ENCODE peak calls at places on chromosomes 4 and X, in four cellular contexts. Q, I, T and F are unnamed samples.

GRCh38 chr4:168585168-168586091 is 88.6 kb downstream of the PALLD start:
- DNase-seq in Q (peak; percentile 82), I (peak; percentile 78), T (peak; percentile 71), F (peak; percentile 86)

GRCh38 chr4:7391637-7392437 is 42.9 kb downstream of the PSAPL1 start:
- DNase-seq in Q (no peak), I (no peak), T (no peak), F (no peak)

GRCh38 chr4:163332526-163333405 is at the start of gene NPY1R:
- DNase-seq in Q (peak; percentile 78), I (peak; percentile 48), T (peak; percentile 84), F (peak; percentile 91)

GRCh38 chr4:11228575-11228974 is 200.1 kb downstream of the HS3ST1 start:
- DNase-seq in Q (no peak), I (no peak), T (no peak), F (no peak)

GRCh38 chr4:70577220-70577927 is 14.7 kb upstream of the AMBN start:
- DNase-seq in Q (no peak), I (no peak), T (no peak), F (no peak)

GRCh38 chr4:142435599-142436235 is 410.4 kb downstream of the INPP4B start:
- DNase-seq in Q (peak; percentile 50), I (no peak), T (no peak), F (no peak)

GRCh38 chrX:9379697-9380551 is 84.9 kb upstream of the TBL1X start:
- DNase-seq in Q (no peak), I (no peak), T (no peak), F (no peak)

GRCh38 chrX:105323951-105324350 is 103.5 kb upstream of the TEX13A start:
- DNase-seq in Q (no peak), I (no peak), T (no peak), F (no peak)

GRCh38 chr4:188037003-188037713 is 41.6 kb downstream of the ZFP42 start:
- DNase-seq in Q (no peak), I (no peak), T (peak; percentile 81), F (no peak)

GRCh38 chr4:162682651-162683050 is 484.0 kb downstream of the NAF1 start:
- DNase-seq in Q (no peak), I (no peak), T (no peak), F (no peak)

GRCh38 chr4:26573389-26573794 is 10.5 kb upstream of the TBC1D19 start:
- DNase-seq in Q (no peak), I (no peak), T (no peak), F (no peak)

GRCh38 chrX:102654696-102655095 is 3.4 kb downstream of the GPRASP1 start:
- DNase-seq in Q (no peak), I (peak; percentile 29), T (peak; percentile 24), F (no peak)

GRCh38 chr4:149841686-149842085 is 26.0 kb upstream of the IQCM start:
- DNase-seq in Q (no peak), I (no peak), T (no peak), F (no peak)

GRCh38 chr4:169311643-169312365 is 41.0 kb upstream of the SH3RF1 start:
- DNase-seq in Q (peak; percentile 84), I (no peak), T (peak; percentile 48), F (peak; percentile 39)

GRCh38 chr4:70994069-70994366 is 569 bp downstream of the DCK start:
- DNase-seq in Q (no peak), I (no peak), T (no peak), F (no peak)

GRCh38 chr4:138414202-138414601 is 172.1 kb upstream of the SLC7A11 start:
- DNase-seq in Q (no peak), I (no peak), T (no peak), F (no peak)

GRCh38 chr4:88137112-88137511 is 21.3 kb downstream of the ABCG2 start:
- DNase-seq in Q (no peak), I (no peak), T (no peak), F (no peak)

GRCh38 chrX:57821703-57822375 is 88.4 kb downstream of the ZXDA start:
- DNase-seq in Q (peak; percentile 20), I (no peak), T (peak; percentile 50), F (peak; percentile 20)

GRCh38 chr4:121951570-121952110 is at the start of gene TRPC3:
- DNase-seq in Q (peak; percentile 41), I (peak; percentile 23), T (no peak), F (peak; percentile 38)

GRCh38 chr4:109010534-109010933 is 247.7 kb upstream of the ETNPPL start:
- DNase-seq in Q (no peak), I (no peak), T (no peak), F (no peak)

GRCh38 chrX:22032084-22032483 is at the start of gene PHEX:
- DNase-seq in Q (no peak), I (no peak), T (no peak), F (no peak)

GRCh38 chr4:186570193-186570996 is 15.0 kb upstream of the MTNR1A start:
- DNase-seq in Q (no peak), I (no peak), T (no peak), F (peak; percentile 21)

GRCh38 chr4:104589264-104589868 is 94.7 kb upstream of the CXXC4 start:
- DNase-seq in Q (no peak), I (no peak), T (no peak), F (no peak)

GRCh38 chrX:65014230-65014629 is 38.0 kb upstream of the ZC4H2 start:
- DNase-seq in Q (no peak), I (no peak), T (no peak), F (no peak)

GRCh38 chrX:37666516-37666915 is 19.1 kb upstream of the XK start:
- DNase-seq in Q (no peak), I (no peak), T (no peak), F (no peak)

GRCh38 chr4:127139788-127140286 is 492.9 kb upstream of the INTU start:
- DNase-seq in Q (peak; percentile 6), I (no peak), T (no peak), F (no peak)

GRCh38 chrX:8724176-8724757 is 7.7 kb downstream of the ANOS1 start:
- DNase-seq in Q (peak; percentile 16), I (no peak), T (no peak), F (no peak)

GRCh38 chr4:163380703-163381102 is 37.0 kb downstream of the NPY5R start:
- DNase-seq in Q (no peak), I (no peak), T (no peak), F (no peak)

GRCh38 chr4:8120518-8120917 is 38.1 kb downstream of the ABLIM2 start:
- DNase-seq in Q (no peak), I (no peak), T (no peak), F (no peak)

DNA sequence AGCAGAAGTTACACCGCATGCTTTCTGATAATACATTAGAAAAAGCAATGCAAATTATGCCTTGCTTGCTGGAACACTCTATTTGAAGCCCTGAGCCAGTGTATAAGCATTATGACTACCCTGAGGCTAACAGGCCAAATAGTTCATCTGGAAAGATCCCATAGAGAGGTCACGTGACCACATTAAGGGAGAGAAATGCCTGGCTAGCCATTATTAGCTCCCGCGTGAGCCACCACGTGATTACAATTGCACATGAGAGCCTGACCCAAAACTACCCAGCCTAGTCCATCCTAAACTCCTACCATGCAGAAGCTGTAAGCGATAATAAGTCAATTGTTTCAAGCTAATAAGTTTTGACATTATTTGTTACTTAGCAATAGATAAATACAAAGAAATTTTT is 472.9 kb upstream of the GALNTL6 start:
- DNase-seq in Q (no peak), I (no peak), T (no peak), F (peak; percentile 61)
- H3K9me3 ChIP-seq in Q (no peaks in the 10 kb centered on the region), I (no peaks in the 10 kb centered on the region), T (no peaks in the 10 kb centered on the region), F (no peaks in the 10 kb centered on the region)

GRCh38 chr4:153785830-153786721 is 2.8 kb downstream of the SFRP2 start:
- DNase-seq in Q (no peak), I (no peak), T (no peak), F (no peak)
- H3K27me3 ChIP-seq in Q (peaks cover 71% of the 10 kb centered on the region), I (peaks cover 97% of the 10 kb centered on the region), T (peaks cover 41% of the 10 kb centered on the region), F (no peaks in the 10 kb centered on the region)

GRCh38 chr4:15786743-15787142 is 8.6 kb downstream of the CD38 start:
- DNase-seq in Q (no peak), I (no peak), T (no peak), F (no peak)

GRCh38 chr4:15779789-15780188 is 1.7 kb downstream of the CD38 start:
- DNase-seq in Q (no peak), I (no peak), T (no peak), F (no peak)

GRCh38 chr4:15779336-15779735 is 1.2 kb downstream of the CD38 start:
- DNase-seq in Q (peak; percentile 10), I (peak; percentile 53), T (peak; percentile 33), F (peak; percentile 65)

GRCh38 chr4:15781427-15782095 is 3.4 kb downstream of the CD38 start:
- DNase-seq in Q (no peak), I (no peak), T (no peak), F (no peak)

DNA sequence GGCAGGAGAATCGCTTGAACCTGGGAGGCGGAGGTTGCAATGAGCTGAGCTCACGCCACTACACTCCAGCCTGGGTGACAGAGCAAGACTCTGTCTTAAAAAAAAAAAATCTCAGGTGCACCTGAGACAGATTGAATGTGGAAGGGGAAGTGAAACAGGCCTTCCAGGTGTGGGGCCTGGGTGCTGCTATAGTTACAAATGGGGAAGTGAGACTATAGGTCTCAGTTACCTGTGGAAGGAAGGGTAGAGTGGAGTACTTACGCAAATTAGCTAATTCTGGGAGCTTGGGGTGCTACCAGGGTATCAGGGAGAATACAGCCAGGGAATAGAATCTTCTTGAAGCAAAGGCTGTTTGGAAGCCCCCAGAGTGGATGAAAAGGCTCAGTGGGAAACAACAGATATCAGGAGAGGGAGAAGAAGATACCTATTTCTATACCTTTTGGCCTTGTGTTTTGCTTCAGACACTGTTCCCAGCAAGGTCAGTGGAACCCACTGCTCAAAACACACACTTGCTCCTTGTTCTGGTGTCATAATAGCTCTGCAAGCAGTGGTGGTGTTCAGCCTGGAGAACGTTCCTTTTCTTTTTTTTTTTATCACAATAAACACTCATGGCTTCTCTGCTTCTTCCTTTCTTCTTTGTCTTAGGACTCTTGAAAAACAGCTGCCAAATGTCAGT is 7.0 kb downstream of the CD38 start:
- DNase-seq in Q (no peak), I (no peak), T (no peak), F (no peak)
- H3K9me3 ChIP-seq in Q (no peaks in the 10 kb centered on the region), I (no peaks in the 10 kb centered on the region), T (no peaks in the 10 kb centered on the region), F (no peaks in the 10 kb centered on the region)

GRCh38 chr4:1050486-1051213 is 39.2 kb downstream of the FGFRL1 start:
- DNase-seq in Q (no peak), I (peak; percentile 7), T (peak; percentile 52), F (no peak)
- H3K27me3 ChIP-seq in Q (peaks cover 59% of the 10 kb centered on the region), I (peaks cover 72% of the 10 kb centered on the region), T (peaks cover 19% of the 10 kb centered on the region), F (no peaks in the 10 kb centered on the region)